ENCODE peak calls at places on chromosomes 11 and 22, in four cellular contexts. U is stomach, M is progenitor cell of endocrine pancreas, J is omental fat pad. V is an unnamed sample.

GRCh38 chr22:28711820-28712777 is 29.5 kb downstream of the CHEK2 start:
- DNase-seq in U (no peak), M (no peak), J (no peak), V (peak)

GRCh38 chr11:1072116-1072820 is 2.4 kb upstream of the MUC2 start:
- DNase-seq in U (no peak), M (no peak), J (no peak), V (no peak)

GRCh38 chr11:1323779-1324178 is 14.3 kb upstream of the TOLLIP start:
- DNase-seq in U (no peak), M (no peak), J (no peak), V (no peak)

GRCh38 chr11:47577460-47578041 is 1.2 kb downstream of the KBTBD4 start:
- DNase-seq in U (no peak), M (no peak), J (no peak), V (no peak)

GRCh38 chr11:44010789-44011251 is 37.0 kb upstream of the ACCSL start:
- DNase-seq in U (no peak), M (no peak), J (no peak), V (peak)

GRCh38 chr22:31275018-31275417 is 17.3 kb downstream of the PIK3IP1 start:
- DNase-seq in U (no peak), M (no peak), J (no peak), V (no peak)

GRCh38 chr11:35779409-35779808 is 116.8 kb downstream of the TRIM44 start:
- DNase-seq in U (no peak), M (no peak), J (no peak), V (no peak)

GRCh38 chr22:46069518-46070214 is 80.7 kb upstream of the PPARA start:
- DNase-seq in U (peak), M (no peak), J (peak), V (peak)

GRCh38 chr22:36036167-36036624 is 7.6 kb upstream of the RBFOX2 start:
- DNase-seq in U (no peak), M (no peak), J (no peak), V (no peak)

GRCh38 chr11:11876458-11876857 is 34.7 kb downstream of the USP47 start:
- DNase-seq in U (no peak), M (no peak), J (no peak), V (no peak)

GRCh38 chr22:33513388-33514336 is 406.6 kb downstream of the LARGE1 start:
- DNase-seq in U (no peak), M (no peak), J (no peak), V (no peak)

GRCh38 chr11:111229604-111230003 is 15.9 kb upstream of the POU2AF2 start:
- DNase-seq in U (no peak), M (no peak), J (no peak), V (no peak)

GRCh38 chr22:28949788-28950187 is 66.4 kb downstream of the ZNRF3 start:
- DNase-seq in U (no peak), M (no peak), J (no peak), V (no peak)

GRCh38 chr11:62710001-62710345 is 2.5 kb downstream of the GNG3 start:
- DNase-seq in U (peak), M (no peak), J (no peak), V (no peak)

GRCh38 chr11:92180664-92181251 is 43.9 kb upstream of the FAT3 start:
- DNase-seq in U (no peak), M (no peak), J (no peak), V (no peak)

GRCh38 chr11:2743427-2744110 is 43.8 kb upstream of the KCNQ1OT1 start:
- DNase-seq in U (no peak), M (no peak), J (no peak), V (no peak)

GRCh38 chr22:26134654-26135330 is 34.5 kb upstream of the SEZ6L start:
- DNase-seq in U (no peak), M (no peak), J (no peak), V (no peak)
- TF ChIP-seq CTCF in U (no peak), M (peak), J (no peak), V (no peak)

GRCh38 chr22:32281092-32281491 is 25.9 kb upstream of the SLC5A4 start:
- DNase-seq in U (no peak), M (no peak), J (no peak), V (no peak)
- TF ChIP-seq CTCF in U (no peak), M (no peak), J (no peak), V (no peak)

GRCh38 chr22:21866821-21867527 is 471 bp downstream of the MAPK1 start:
- DNase-seq in U (peak), M (peak), J (no peak), V (peak)

GRCh38 chr22:21868651-21869050 is 1.2 kb upstream of the MAPK1 start:
- DNase-seq in U (no peak), M (no peak), J (no peak), V (no peak)

GRCh38 chr22:21862386-21863242 is 4.8 kb downstream of the MAPK1 start:
- DNase-seq in U (no peak), M (no peak), J (no peak), V (no peak)

GRCh38 chr22:21865041-21865440 is 2.4 kb downstream of the MAPK1 start:
- DNase-seq in U (peak), M (no peak), J (peak), V (peak)

DNA sequence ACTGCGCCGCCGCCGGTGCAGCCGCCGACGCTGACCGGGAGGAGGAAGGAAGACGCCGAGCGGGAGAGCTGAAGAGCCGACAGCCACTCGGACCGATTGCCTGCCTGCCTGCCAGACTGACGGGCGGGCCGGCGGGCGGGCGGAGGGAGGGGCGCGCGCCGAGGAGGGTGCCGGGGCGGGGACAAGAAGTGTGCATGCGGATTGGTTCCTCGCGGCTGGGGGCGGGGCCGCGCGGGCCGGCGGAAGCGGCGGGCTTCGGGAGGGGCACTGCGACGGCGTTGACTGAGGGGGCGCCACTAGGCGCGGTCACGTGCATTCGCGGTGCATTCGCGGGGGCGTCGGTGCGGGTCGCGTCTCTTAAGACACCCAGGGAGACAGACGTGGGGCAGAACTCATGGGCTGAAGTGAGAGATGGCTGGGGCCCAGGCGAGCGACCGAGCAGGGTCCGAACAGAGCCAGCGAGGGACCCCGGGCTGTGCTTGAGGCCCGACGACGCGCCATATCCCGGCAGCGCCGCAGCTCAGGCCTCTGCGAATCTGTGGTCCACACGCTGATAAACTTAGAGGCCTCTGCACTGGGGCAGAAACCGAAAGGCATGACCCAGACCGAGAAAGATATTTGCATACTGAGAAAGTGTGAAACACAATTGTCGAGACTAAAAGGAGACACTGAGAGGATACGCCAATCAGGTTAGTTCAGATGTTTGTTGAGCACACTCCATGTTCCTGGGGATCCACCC is at the start of gene MAPK1:
- DNase-seq in U (peak), M (peak), J (peak), V (peak)
- TF ChIP-seq CTCF in U (peak), M (peak), J (no peak), V (no peak)

DNA sequence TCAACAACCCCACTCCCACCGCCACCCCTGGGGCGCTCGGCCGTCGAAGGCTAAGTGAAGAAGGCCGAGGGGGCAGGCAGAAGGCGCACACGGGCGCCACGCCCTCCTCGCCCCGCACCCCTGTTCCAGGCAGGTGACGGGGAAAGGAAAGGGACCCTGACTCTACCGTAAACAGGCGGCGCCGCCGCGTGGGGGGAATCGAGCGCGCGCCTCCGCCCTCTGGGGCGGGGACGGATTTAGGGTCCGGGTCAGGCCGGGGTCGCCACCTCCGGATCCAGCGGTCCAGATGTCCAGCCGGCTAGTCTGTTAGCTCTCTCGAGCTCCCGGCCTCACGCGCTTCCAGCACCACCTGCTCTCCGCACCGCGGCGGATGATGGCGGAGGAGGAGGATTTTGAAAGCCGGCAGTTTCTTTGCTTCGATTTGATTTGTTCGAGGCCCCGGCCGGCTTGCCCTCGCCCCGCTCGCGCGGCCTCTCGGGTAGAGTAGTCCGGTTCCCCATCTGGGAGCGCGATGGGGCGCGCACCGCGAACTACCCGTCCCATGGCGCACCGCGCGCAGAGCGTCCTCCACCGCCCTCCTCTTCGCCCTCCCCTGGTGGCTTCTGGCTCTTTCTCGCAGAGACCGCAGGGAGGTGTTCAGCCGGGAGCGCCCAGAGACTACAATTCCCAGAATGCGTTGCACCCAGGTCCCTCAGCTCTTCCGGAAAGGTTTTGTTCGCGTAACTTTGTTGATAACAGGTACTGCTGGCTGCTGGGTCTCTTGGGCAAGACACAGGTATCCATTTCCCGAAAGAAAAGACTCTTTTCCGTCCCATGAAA is at the start of gene RANGAP1:
- DNase-seq in U (peak), M (peak), J (peak), V (peak)
- TF ChIP-seq CTCF in U (peak), M (peak), J (no peak), V (no peak)

GRCh38 chr11:120581317-120581716 is 69.8 kb downstream of the GRIK4 start:
- DNase-seq in U (no peak), M (no peak), J (no peak), V (no peak)
- TF ChIP-seq CTCF in U (no peak), M (no peak), J (no peak), V (no peak)

GRCh38 chr11:22669368-22669767 is 3.0 kb downstream of the GAS2 start:
- DNase-seq in U (no peak), M (no peak), J (no peak), V (no peak)

GRCh38 chr11:22666700-22667439 is 459 bp downstream of the GAS2 start:
- DNase-seq in U (peak), M (peak), J (no peak), V (no peak)

GRCh38 chr11:22668005-22668796 is 1.8 kb downstream of the GAS2 start:
- DNase-seq in U (no peak), M (no peak), J (no peak), V (no peak)

GRCh38 chr11:22671751-22672150 is 5.3 kb downstream of the GAS2 start:
- DNase-seq in U (no peak), M (no peak), J (no peak), V (no peak)

DNA sequence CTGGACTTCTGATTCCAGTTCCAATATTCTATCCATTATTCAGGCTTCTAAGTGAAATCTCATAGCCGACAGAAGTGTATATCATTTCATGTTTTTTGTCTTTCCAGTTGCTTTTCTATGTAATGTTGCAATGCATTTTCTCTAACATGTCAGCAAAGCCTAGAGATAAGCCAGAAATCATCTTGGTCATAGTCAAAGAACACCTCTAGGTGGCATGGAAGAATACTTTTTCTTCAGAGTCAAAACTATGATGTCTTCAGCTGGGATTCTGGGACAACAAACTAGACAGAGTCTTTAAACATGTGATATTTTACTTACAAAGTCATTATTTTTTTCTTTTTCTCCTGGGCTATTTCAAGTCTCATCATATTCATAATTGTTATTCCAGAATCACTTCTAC is 4.4 kb downstream of the GAS2 start:
- DNase-seq in U (no peak), M (no peak), J (no peak), V (no peak)
- TF ChIP-seq CTCF in U (peak), M (peak), J (no peak), V (no peak)

DNA sequence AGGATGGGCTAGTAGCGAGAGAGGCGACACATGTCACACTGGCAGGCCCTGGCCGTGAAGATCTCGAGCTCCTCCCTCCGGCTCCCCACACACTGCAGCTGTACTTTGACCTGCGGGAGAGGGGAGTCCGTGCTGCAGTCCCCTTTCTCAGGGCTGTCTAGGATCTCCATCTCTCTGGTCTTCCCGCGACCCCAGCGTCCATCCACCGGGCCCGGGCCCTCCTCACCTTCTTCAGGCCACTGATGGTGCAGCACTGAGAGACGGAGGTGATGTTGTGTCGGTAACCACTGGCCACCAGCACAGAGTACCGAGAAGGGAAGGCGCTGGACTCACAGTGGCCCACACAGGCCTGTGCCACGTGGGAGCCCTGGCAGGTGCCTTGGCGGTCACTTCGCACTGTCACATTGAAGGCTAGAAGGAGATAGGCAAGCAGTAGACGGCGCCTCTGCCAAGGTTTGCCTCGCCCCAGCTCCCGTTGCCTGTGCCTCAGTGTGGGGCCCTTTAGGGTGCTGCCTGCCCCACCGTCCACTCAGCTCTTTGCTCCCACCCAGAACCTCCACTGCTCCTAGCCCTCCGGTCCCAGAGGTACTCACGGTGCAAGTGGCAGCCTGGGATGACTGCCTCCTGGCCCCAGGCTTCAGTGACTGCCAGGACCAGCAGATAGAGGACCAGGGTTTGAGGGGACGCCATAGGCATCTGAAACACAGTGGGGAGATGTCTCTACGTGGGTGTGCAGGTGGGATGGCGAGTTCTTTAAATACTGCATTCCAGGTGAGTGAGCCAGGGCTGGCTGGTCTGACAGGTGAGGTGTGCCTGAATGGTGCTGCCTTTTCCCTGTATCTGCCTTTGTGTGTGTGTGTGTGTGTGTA is 694 bp downstream of the GPHA2 start:
- DNase-seq in U (no peak), M (no peak), J (no peak), V (no peak)
- TF ChIP-seq CTCF in U (no peak), M (no peak), J (no peak), V (no peak)

GRCh38 chr22:39130892-39131855 is 21.3 kb downstream of the CBX7 start:
- DNase-seq in U (no peak), M (no peak), J (no peak), V (no peak)
- TF ChIP-seq CTCF in U (no peak), M (no peak), J (no peak), V (no peak)

GRCh38 chr11:13962198-13962561 is 343 bp upstream of the SPON1 start:
- DNase-seq in U (no peak), M (no peak), J (no peak), V (no peak)

GRCh38 chr11:13964771-13965074 is 2.2 kb downstream of the SPON1 start:
- DNase-seq in U (no peak), M (no peak), J (no peak), V (no peak)

GRCh38 chr11:13963949-13964770 is 1.6 kb downstream of the SPON1 start:
- DNase-seq in U (no peak), M (peak), J (no peak), V (no peak)

GRCh38 chr11:13963169-13963948 is 836 bp downstream of the SPON1 start:
- DNase-seq in U (no peak), M (peak), J (no peak), V (no peak)

DNA sequence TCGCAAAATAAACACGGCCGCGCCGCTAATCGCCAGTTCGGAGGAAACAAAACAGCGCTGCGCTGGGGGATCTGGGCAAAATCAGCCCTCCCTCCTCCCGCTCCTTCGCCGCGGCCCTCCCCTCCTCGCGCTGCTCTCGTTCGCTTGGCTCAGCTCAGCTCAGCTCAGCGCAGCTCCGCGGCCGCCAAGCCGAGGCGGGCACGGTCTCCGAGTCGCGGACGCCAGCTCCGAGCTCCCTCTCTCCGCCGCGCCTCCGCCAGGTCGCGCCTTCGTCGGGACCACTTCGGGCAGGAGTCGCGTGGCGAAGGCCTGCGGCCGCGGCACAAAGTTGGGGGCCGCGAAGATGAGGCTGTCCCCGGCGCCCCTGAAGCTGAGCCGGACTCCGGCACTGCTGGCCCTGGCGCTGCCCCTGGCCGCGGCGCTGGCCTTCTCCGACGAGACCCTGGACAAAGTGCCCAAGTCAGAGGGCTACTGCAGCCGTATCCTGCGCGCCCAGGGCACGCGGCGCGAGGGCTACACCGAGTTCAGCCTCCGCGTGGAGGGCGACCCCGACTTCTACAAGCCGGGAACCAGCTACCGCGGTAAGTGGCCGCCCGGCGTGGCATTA is at the start of gene SPON1:
- DNase-seq in U (peak), M (peak), J (no peak), V (no peak)
- TF ChIP-seq CTCF in U (no peak), M (no peak), J (no peak), V (no peak)